ENCODE peak calls at places on chromosomes 5 and 9, in five cellular contexts. G is BE2C, H is ovary, O is GM13977, M is left ventricle myocardium inferior. N is an unnamed sample.

GRCh38 chr5:37715957-37716356 is 123.9 kb downstream of the GDNF start:
- DNase-seq in G (no peak), H (no peak), O (no peak), M (no peak), N (no peak)

GRCh38 chr9:35690447-35691324 is 961 bp upstream of the TPM2 start:
- DNase-seq in G (peak), H (peak), O (peak), M (peak), N (peak)

GRCh38 chr9:121844562-121844961 is 193.1 kb downstream of the DAB2IP start:
- DNase-seq in G (no peak), H (no peak), O (no peak), M (no peak), N (no peak)

GRCh38 chr5:94432499-94432898 is 185.9 kb downstream of the KIAA0825 start:
- DNase-seq in G (no peak), H (no peak), O (no peak), M (no peak), N (no peak)

GRCh38 chr9:128128836-128129590 is 1.5 kb upstream of the PTGES2 start:
- DNase-seq in G (no peak), H (peak), O (no peak), M (no peak), N (no peak)

GRCh38 chr9:76216161-76216649 is 178.0 kb downstream of the RFK start:
- DNase-seq in G (no peak), H (no peak), O (no peak), M (no peak), N (no peak)

GRCh38 chr5:173144200-173145176 is at the start of gene BNIP1:
- DNase-seq in G (peak), H (peak), O (peak), M (peak), N (peak)

GRCh38 chr5:178312900-178313299 is 80.3 kb upstream of the PHYKPL start:
- DNase-seq in G (no peak), H (no peak), O (no peak), M (no peak), N (no peak)

GRCh38 chr9:79742145-79742820 is 170.5 kb downstream of the TLE4 start:
- DNase-seq in G (no peak), H (no peak), O (no peak), M (no peak), N (no peak)

GRCh38 chr5:117761190-117761589 is 1186.6 kb upstream of the SEMA6A start:
- DNase-seq in G (no peak), H (no peak), O (no peak), M (no peak), N (no peak)

GRCh38 chr5:90803376-90803775 is 244.8 kb downstream of the ADGRV1 start:
- DNase-seq in G (no peak), H (no peak), O (no peak), M (no peak), N (no peak)

GRCh38 chr9:36991516-36992134 is 42.4 kb downstream of the PAX5 start:
- DNase-seq in G (peak), H (no peak), O (peak), M (no peak), N (peak)

GRCh38 chr5:30581198-30581925 is 612.1 kb upstream of the CDH6 start:
- DNase-seq in G (no peak), H (no peak), O (no peak), M (no peak), N (no peak)

GRCh38 chr5:83322273-83322924 is 149.1 kb upstream of the VCAN start:
- DNase-seq in G (no peak), H (no peak), O (no peak), M (no peak), N (no peak)

GRCh38 chr5:81065492-81065891 is 105.3 kb downstream of the RASGRF2 start:
- DNase-seq in G (no peak), H (no peak), O (no peak), M (no peak), N (no peak)

GRCh38 chr5:61625682-61626620 is 293.9 kb downstream of the ZSWIM6 start:
- DNase-seq in G (no peak), H (peak), O (peak), M (peak), N (peak)

GRCh38 chr5:155839251-155840037 is 487.5 kb upstream of the SGCD start:
- DNase-seq in G (no peak), H (no peak), O (no peak), M (no peak), N (no peak)

GRCh38 chr5:126497506-126497905 is 74.3 kb downstream of the GRAMD2B start:
- DNase-seq in G (no peak), H (no peak), O (no peak), M (no peak), N (no peak)

GRCh38 chr5:31663519-31663918 is 24.6 kb downstream of the PDZD2 start:
- DNase-seq in G (no peak), H (no peak), O (no peak), M (peak), N (no peak)

GRCh38 chr9:114459464-114459863 is 45.8 kb downstream of the WHRN start:
- DNase-seq in G (no peak), H (no peak), O (no peak), M (no peak), N (no peak)

GRCh38 chr9:135990468-135991429 is 29.6 kb upstream of the UBAC1 start:
- DNase-seq in G (peak), H (peak), O (peak), M (no peak), N (no peak)

GRCh38 chr5:73120222-73121108 is at the start of gene TMEM171:
- DNase-seq in G (no peak), H (no peak), O (no peak), M (no peak), N (peak)

GRCh38 chr9:69019808-69020207 is 5.9 kb upstream of the PRKACG start:
- DNase-seq in G (no peak), H (no peak), O (no peak), M (no peak), N (no peak)

GRCh38 chr5:172274951-172275753 is 8.4 kb downstream of the UBTD2 start:
- DNase-seq in G (no peak), H (no peak), O (no peak), M (no peak), N (no peak)

GRCh38 chr5:140143521-140144258 is 18.0 kb downstream of the IGIP start:
- DNase-seq in G (no peak), H (no peak), O (no peak), M (no peak), N (no peak)

GRCh38 chr9:122144836-122145235 is 14.7 kb downstream of the NDUFA8 start:
- DNase-seq in G (no peak), H (no peak), O (peak), M (no peak), N (no peak)

GRCh38 chr9:131282688-131283422 is 6.5 kb upstream of the FAM78A start:
- DNase-seq in G (peak), H (no peak), O (no peak), M (peak), N (no peak)

GRCh38 chr9:72773570-72773969 is 179.3 kb downstream of the ALDH1A1 start:
- DNase-seq in G (no peak), H (no peak), O (no peak), M (no peak), N (no peak)

GRCh38 chr9:106883626-106884190 is 20.7 kb downstream of the ZNF462 start:
- DNase-seq in G (no peak), H (no peak), O (no peak), M (no peak), N (no peak)

GRCh38 chr9:89234636-89235035 is 56.0 kb upstream of the SHC3 start:
- DNase-seq in G (peak), H (no peak), O (peak), M (no peak), N (peak)

GRCh38 chr5:101045689-101046088 is 142.6 kb upstream of the ST8SIA4 start:
- DNase-seq in G (no peak), H (no peak), O (peak), M (no peak), N (no peak)

GRCh38 chr5:4941957-4942830 is 197.9 kb upstream of the ADAMTS16 start:
- DNase-seq in G (peak), H (peak), O (peak), M (no peak), N (peak)

GRCh38 chr5:41143124-41143523 is 70.2 kb downstream of the C6 start:
- DNase-seq in G (peak), H (no peak), O (no peak), M (no peak), N (no peak)

GRCh38 chr5:138966236-138966985 is 91.3 kb upstream of the LRRTM2 start:
- DNase-seq in G (no peak), H (no peak), O (no peak), M (no peak), N (no peak)

GRCh38 chr9:16986441-16987387 is 116.2 kb upstream of the BNC2 start:
- DNase-seq in G (no peak), H (no peak), O (no peak), M (no peak), N (no peak)

GRCh38 chr9:100587375-100587774 is 9.5 kb downstream of the CAVIN4 start:
- DNase-seq in G (no peak), H (no peak), O (no peak), M (no peak), N (no peak)

GRCh38 chr5:125372694-125373621 is 626.5 kb upstream of the ZNF608 start:
- DNase-seq in G (peak), H (no peak), O (no peak), M (no peak), N (no peak)

GRCh38 chr5:141412853-141413539 is at the start of gene PCDHGA10:
- DNase-seq in G (peak), H (no peak), O (peak), M (no peak), N (peak)
- TF ChIP-seq CTCF in G (peak), H (no peak), O (peak), M (peak), N (peak)

GRCh38 chr5:167964529-167964928 is 326.9 kb upstream of the WWC1 start:
- DNase-seq in G (no peak), H (no peak), O (no peak), M (no peak), N (no peak)
- TF ChIP-seq CTCF in G (peak), H (no peak), O (no peak), M (peak), N (peak)

DNA sequence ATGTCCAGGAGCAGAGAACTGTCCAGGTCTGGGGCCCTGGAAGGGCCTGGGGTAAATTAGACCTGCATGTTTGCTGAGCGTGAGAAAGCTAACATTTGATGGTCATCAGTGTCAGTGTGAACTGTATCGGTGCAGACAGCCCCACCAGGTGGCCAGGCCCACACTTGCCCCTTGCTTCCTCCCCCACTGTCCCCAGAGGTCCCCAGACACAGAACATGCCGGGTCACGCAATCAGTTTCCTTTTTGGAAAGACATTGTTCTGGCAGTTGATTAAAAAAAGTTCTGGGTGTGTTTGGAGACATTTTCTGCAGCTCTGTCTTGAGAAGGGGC is 1.5 kb downstream of the NKD2 start:
- DNase-seq in G (no peak), H (peak), O (no peak), M (peak), N (no peak)
- TF ChIP-seq CTCF in G (peak), H (no peak), O (peak), M (peak), N (peak)

DNA sequence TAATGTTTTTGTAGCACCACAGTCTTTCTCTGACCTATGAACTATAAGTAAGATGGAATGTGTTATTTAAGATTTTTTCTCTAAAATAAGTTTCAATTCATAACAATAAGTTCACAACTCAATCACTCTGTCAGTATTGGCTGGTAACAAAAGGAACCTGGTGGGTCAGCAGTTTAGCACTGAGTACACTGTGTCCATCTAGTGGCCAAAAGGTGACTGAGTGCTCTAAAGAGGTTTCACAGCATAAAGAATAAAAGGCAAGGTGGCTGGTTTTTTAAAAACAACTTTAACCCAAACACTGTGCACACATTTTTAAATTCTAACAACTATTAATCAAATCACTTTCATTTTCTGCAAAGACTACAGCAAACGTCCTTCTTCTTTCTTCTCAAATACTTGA is 443.3 kb downstream of the PDE4D start:
- DNase-seq in G (no peak), H (no peak), O (peak), M (no peak), N (no peak)
- TF ChIP-seq CTCF in G (peak), H (no peak), O (peak), M (no peak), N (peak)

GRCh38 chr9:87880683-87881082 is 2.0 kb upstream of the SPATA31E1 start:
- DNase-seq in G (no peak), H (no peak), O (no peak), M (no peak), N (no peak)
- TF ChIP-seq CTCF in G (no peak), H (no peak), O (no peak), M (no peak), N (no peak)

DNA sequence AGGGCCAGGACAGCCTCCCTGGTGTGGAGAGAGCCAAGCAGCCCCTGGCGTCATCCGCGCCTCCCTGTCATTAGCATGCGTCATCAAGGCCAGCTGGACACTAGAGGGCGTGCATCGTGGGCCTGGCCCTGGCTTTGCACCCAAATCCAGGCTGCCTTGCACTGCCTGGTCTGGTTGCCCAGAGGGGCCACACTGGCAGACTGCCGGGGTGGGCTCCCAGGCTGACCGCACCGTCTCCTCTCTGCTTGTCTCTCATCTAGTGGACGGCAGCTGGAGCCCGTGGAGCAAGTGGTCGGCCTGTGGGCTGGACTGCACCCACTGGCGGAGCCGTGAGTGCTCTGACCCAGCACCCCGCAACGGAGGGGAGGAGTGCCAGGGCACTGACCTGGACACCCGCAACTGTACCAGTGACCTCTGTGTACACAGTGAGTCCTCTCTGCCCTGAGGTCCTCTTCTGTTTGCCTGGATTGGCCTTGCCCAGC is 29.0 kb downstream of the HK3 start:
- DNase-seq in G (peak), H (no peak), O (no peak), M (no peak), N (peak)
- TF ChIP-seq CTCF in G (peak), H (no peak), O (no peak), M (peak), N (peak)

DNA sequence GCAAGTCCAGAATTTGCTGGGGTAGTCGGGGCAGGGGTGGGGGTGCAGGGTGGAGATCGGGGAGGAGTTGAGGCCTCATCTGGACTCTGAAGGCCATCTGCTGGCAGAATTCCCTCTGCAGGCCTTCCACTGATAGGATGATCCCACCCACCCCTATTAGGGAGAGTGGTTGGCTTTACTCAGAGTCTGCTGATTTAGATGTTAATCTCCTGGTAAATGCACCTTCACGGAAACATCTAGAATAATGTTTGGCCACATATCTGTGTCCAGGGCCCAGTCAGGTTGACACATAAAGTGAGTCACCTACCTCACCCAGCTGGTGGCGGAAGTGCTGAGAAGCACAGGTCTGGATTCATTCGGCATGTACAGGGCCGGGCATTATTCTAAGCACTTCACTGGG is 50.0 kb downstream of the DAPK1 start:
- DNase-seq in G (peak), H (no peak), O (no peak), M (no peak), N (no peak)
- TF ChIP-seq CTCF in G (peak), H (no peak), O (no peak), M (no peak), N (no peak)

GRCh38 chr9:132500193-132500592 is 82.2 kb upstream of the BARHL1 start:
- DNase-seq in G (no peak), H (no peak), O (no peak), M (no peak), N (no peak)
- TF ChIP-seq CTCF in G (no peak), H (no peak), O (no peak), M (no peak), N (no peak)

GRCh38 chr5:96691503-96692303 is 29.5 kb downstream of the CAST start:
- DNase-seq in G (no peak), H (no peak), O (no peak), M (no peak), N (no peak)
- TF ChIP-seq CTCF in G (no peak), H (no peak), O (no peak), M (no peak), N (no peak)

GRCh38 chr9:133461975-133462374 is 2.2 kb downstream of the CACFD1 start:
- DNase-seq in G (no peak), H (no peak), O (no peak), M (no peak), N (no peak)
- TF ChIP-seq CTCF in G (peak), H (no peak), O (peak), M (no peak), N (no peak)